ENCODE peak calls at places on chromosomes 6 and 20, in six cellular contexts. E is pancreas, B is breast epithelium, H is ovary, A is heart left ventricle, L is tibial nerve. F is an unnamed sample. For H3K36me3, the result is how much of the 10 kb centered on the place peaks cover.

GRCh38 chr6:139858444-139858843 is 484.0 kb upstream of the CITED2 start:
- DNase-seq in E (no peak), B (peak), H (no peak), A (no peak), L (no peak), F (no peak)

GRCh38 chr20:50306478-50307423 is 116.1 kb downstream of the CEBPB start:
- DNase-seq in E (no peak), B (no peak), H (peak), A (no peak), L (no peak), F (no peak)

GRCh38 chr6:65557224-65557623 is 149.8 kb downstream of the EYS start:
- DNase-seq in E (no peak), B (no peak), H (no peak), A (no peak), L (no peak), F (no peak)

GRCh38 chr20:1894471-1894950 is 696 bp upstream of the SIRPA start:
- DNase-seq in E (peak), B (peak), H (peak), A (peak), L (no peak), F (no peak)

GRCh38 chr6:130625825-130626500 is 201.2 kb upstream of the SMLR1 start:
- DNase-seq in E (no peak), B (no peak), H (no peak), A (no peak), L (no peak), F (no peak)

GRCh38 chr6:45376310-45377040 is 1.3 kb downstream of the SUPT3H start:
- DNase-seq in E (no peak), B (no peak), H (no peak), A (no peak), L (no peak), F (no peak)

GRCh38 chr6:141195251-141195832 is 937.4 kb upstream of the GJE1 start:
- DNase-seq in E (no peak), B (peak), H (no peak), A (no peak), L (no peak), F (no peak)

GRCh38 chr6:8556370-8557018 is 121.1 kb upstream of the SLC35B3 start:
- DNase-seq in E (no peak), B (no peak), H (no peak), A (no peak), L (no peak), F (no peak)

GRCh38 chr6:2839195-2839981 is 2.3 kb downstream of the SERPINB1 start:
- DNase-seq in E (no peak), B (no peak), H (no peak), A (no peak), L (no peak), F (no peak)

GRCh38 chr6:72589096-72589495 is 32.8 kb upstream of the KCNQ5 start:
- DNase-seq in E (no peak), B (no peak), H (no peak), A (no peak), L (no peak), F (no peak)

GRCh38 chr6:151058021-151058733 is 181.6 kb upstream of the AKAP12 start:
- DNase-seq in E (no peak), B (no peak), H (peak), A (no peak), L (no peak), F (no peak)

GRCh38 chr6:160388922-160389321 is 40.7 kb downstream of the SLC22A3 start:
- DNase-seq in E (no peak), B (no peak), H (no peak), A (no peak), L (no peak), F (no peak)

GRCh38 chr6:144578385-144579350 is 293.5 kb downstream of the UTRN start:
- DNase-seq in E (no peak), B (no peak), H (no peak), A (no peak), L (no peak), F (no peak)

GRCh38 chr20:3606021-3606420 is 57.2 kb downstream of the GFRA4 start:
- DNase-seq in E (no peak), B (no peak), H (no peak), A (no peak), L (no peak), F (no peak)

GRCh38 chr6:127266178-127266891 is at the start of gene RNF146:
- DNase-seq in E (peak), B (peak), H (peak), A (peak), L (peak), F (peak)

GRCh38 chr6:6466967-6467761 is 121.4 kb upstream of the LY86 start:
- DNase-seq in E (no peak), B (peak), H (no peak), A (no peak), L (no peak), F (no peak)

GRCh38 chr20:60050193-60050960 is 92.2 kb downstream of the CDH26 start:
- DNase-seq in E (peak), B (no peak), H (no peak), A (no peak), L (no peak), F (no peak)

GRCh38 chr20:58228484-58229197 is at the start of gene ANKRD60:
- DNase-seq in E (no peak), B (no peak), H (peak), A (no peak), L (no peak), F (no peak)

GRCh38 chr20:58524814-58525213 is 9.6 kb upstream of the APCDD1L start:
- DNase-seq in E (no peak), B (no peak), H (no peak), A (no peak), L (no peak), F (no peak)

GRCh38 chr6:90650041-90650948 is 63.4 kb upstream of the MAP3K7 start:
- DNase-seq in E (no peak), B (no peak), H (no peak), A (no peak), L (no peak), F (no peak)

GRCh38 chr6:169990095-169991030 is 238.9 kb downstream of the ERMARD start:
- DNase-seq in E (no peak), B (no peak), H (no peak), A (no peak), L (peak), F (no peak)

GRCh38 chr6:140344149-140344913 is 969.9 kb upstream of the CITED2 start:
- DNase-seq in E (no peak), B (no peak), H (no peak), A (no peak), L (no peak), F (no peak)

GRCh38 chr6:166866839-166867637 is 89.3 kb downstream of the RNASET2 start:
- DNase-seq in E (no peak), B (no peak), H (no peak), A (no peak), L (no peak), F (no peak)

GRCh38 chr6:89993411-89993810 is 99.1 kb downstream of the GJA10 start:
- DNase-seq in E (no peak), B (no peak), H (no peak), A (no peak), L (no peak), F (no peak)

GRCh38 chr6:31180500-31180899 is 10.0 kb upstream of the POU5F1 start:
- DNase-seq in E (peak), B (peak), H (peak), A (peak), L (no peak), F (peak)

GRCh38 chr6:18362058-18362561 is 25.0 kb upstream of the RNF144B start:
- DNase-seq in E (peak), B (no peak), H (no peak), A (no peak), L (no peak), F (peak)

GRCh38 chr6:149857541-149857940 is 6.6 kb downstream of the LRP11 start:
- DNase-seq in E (no peak), B (no peak), H (no peak), A (no peak), L (no peak), F (no peak)

GRCh38 chr6:57207141-57207540 is 15.0 kb downstream of the RAB23 start:
- DNase-seq in E (no peak), B (no peak), H (no peak), A (no peak), L (no peak), F (no peak)

GRCh38 chr20:58718121-58718563 is 25.5 kb downstream of the NPEPL1 start:
- DNase-seq in E (no peak), B (peak), H (peak), A (no peak), L (no peak), F (peak)

GRCh38 chr6:43509142-43509983 is 783 bp downstream of the LRRC73 start:
- DNase-seq in E (no peak), B (no peak), H (peak), A (no peak), L (no peak), F (no peak)

GRCh38 chr6:111663692-111664564 is 58.2 kb upstream of the TRAF3IP2 start:
- DNase-seq in E (no peak), B (no peak), H (no peak), A (peak), L (no peak), F (peak)

GRCh38 chr6:75855047-75855446 is 106.0 kb downstream of the MYO6 start:
- DNase-seq in E (peak), B (no peak), H (no peak), A (no peak), L (peak), F (no peak)

GRCh38 chr6:143805832-143806281 is 37.3 kb upstream of the LTV1 start:
- DNase-seq in E (no peak), B (no peak), H (no peak), A (no peak), L (no peak), F (no peak)

GRCh38 chr6:5379647-5380242 is 118.4 kb downstream of the FARS2 start:
- DNase-seq in E (no peak), B (no peak), H (no peak), A (no peak), L (no peak), F (no peak)

GRCh38 chr6:67591910-67592309 is 1043.2 kb upstream of the ADGRB3 start:
- DNase-seq in E (no peak), B (no peak), H (no peak), A (no peak), L (no peak), F (no peak)

GRCh38 chr6:110326609-110327008 is 31.5 kb downstream of the METTL24 start:
- DNase-seq in E (no peak), B (no peak), H (no peak), A (no peak), L (no peak), F (no peak)

GRCh38 chr6:154169193-154169847 is 130.3 kb downstream of the OPRM1 start:
- DNase-seq in E (no peak), B (no peak), H (no peak), A (no peak), L (no peak), F (no peak)

GRCh38 chr6:17780071-17780470 is 73.3 kb upstream of the NUP153 start:
- DNase-seq in E (no peak), B (no peak), H (no peak), A (no peak), L (no peak), F (no peak)

GRCh38 chr6:43256670-43257664 is 13.7 kb downstream of the TTBK1 start:
- DNase-seq in E (no peak), B (no peak), H (no peak), A (no peak), L (no peak), F (no peak)

GRCh38 chr6:100665041-100665380 is 200.3 kb upstream of the SIM1 start:
- DNase-seq in E (no peak), B (no peak), H (no peak), A (no peak), L (no peak), F (no peak)
- H3K36me3 ChIP-seq in E (under half), B (under half), H (under half), A (under half), L (under half), F (under half)

DNA sequence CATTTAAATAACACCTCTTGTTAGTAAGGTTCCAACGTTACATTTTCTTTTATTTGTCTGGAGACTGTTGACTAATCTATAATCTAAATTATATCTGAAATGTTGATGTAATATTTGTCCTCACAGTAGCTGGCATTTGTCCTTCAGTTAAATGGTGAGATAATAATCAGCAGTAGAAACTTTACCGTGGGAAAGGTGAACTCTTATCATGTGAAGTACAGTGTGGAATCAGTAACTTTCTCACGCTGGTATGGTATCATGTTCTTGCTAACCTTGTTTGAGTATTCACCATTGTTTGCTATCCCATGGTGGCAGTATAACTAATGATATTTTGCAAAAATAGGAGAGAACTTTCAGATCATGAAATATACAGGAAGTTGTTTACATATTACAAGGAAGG is 4.7 kb downstream of the GMNN start:
- DNase-seq in E (no peak), B (no peak), H (no peak), A (no peak), L (no peak), F (no peak)
- H3K36me3 ChIP-seq in E (under half), B (under half), H (under half), A (under half), L (under half), F (under half)

GRCh38 chr20:48624315-48625020 is 203.3 kb downstream of the PREX1 start:
- DNase-seq in E (no peak), B (no peak), H (no peak), A (no peak), L (no peak), F (no peak)

GRCh38 chr20:48625136-48625900 is 202.5 kb downstream of the PREX1 start:
- DNase-seq in E (no peak), B (no peak), H (no peak), A (peak), L (no peak), F (no peak)

GRCh38 chr20:48622421-48622820 is 205.4 kb downstream of the PREX1 start:
- DNase-seq in E (no peak), B (no peak), H (peak), A (no peak), L (no peak), F (no peak)

GRCh38 chr20:48623176-48623905 is 204.5 kb downstream of the PREX1 start:
- DNase-seq in E (no peak), B (no peak), H (no peak), A (no peak), L (no peak), F (no peak)

DNA sequence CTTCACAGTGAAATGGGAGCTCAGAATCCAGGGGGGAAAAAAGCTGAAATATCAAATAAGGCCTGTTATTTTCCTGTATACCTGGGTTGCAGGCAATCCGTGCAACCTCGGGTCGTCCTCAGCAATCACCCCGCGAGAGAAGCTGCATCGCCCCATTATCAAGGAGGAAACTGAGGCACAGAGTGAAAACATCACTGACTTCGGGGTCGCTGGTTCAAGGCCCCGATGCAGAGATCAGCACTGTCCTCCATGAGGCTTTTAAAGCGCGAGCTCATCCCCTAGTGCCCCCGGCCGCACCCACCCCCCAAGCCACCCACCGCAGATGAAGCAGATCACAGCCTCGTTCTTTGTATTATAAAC is 203.9 kb downstream of the PREX1 start:
- DNase-seq in E (no peak), B (no peak), H (no peak), A (no peak), L (no peak), F (no peak)
- H3K36me3 ChIP-seq in E (under half), B (under half), H (under half), A (under half), L (under half), F (under half)

GRCh38 chr20:25485872-25486271 is 78.4 kb downstream of the GINS1 start:
- DNase-seq in E (no peak), B (no peak), H (no peak), A (no peak), L (no peak), F (no peak)

GRCh38 chr20:25487975-25488374 is 80.5 kb downstream of the GINS1 start:
- DNase-seq in E (no peak), B (no peak), H (peak), A (no peak), L (no peak), F (no peak)

GRCh38 chr20:25484911-25485511 is 77.5 kb downstream of the GINS1 start:
- DNase-seq in E (no peak), B (no peak), H (no peak), A (no peak), L (no peak), F (no peak)

GRCh38 chr20:25487306-25487705 is 79.8 kb downstream of the GINS1 start:
- DNase-seq in E (no peak), B (no peak), H (no peak), A (no peak), L (no peak), F (no peak)

GRCh38 chr20:25486377-25486776 is 78.9 kb downstream of the GINS1 start:
- DNase-seq in E (no peak), B (no peak), H (peak), A (no peak), L (no peak), F (no peak)
- H3K36me3 ChIP-seq in E (under half), B (under half), H (under half), A (under half), L (under half), F (under half)

GRCh38 chr20:62914436-62914835 is 11.9 kb downstream of the DIDO1 start:
- DNase-seq in E (no peak), B (no peak), H (no peak), A (no peak), L (no peak), F (no peak)
- H3K36me3 ChIP-seq in E (under half), B (under half), H (under half), A (under half), L (under half), F (under half)

GRCh38 chr6:26450240-26450639 is 7.5 kb upstream of the BTN2A1 start:
- DNase-seq in E (no peak), B (no peak), H (no peak), A (no peak), L (no peak), F (no peak)
- H3K36me3 ChIP-seq in E (under half), B (under half), H (under half), A (under half), L (under half), F (under half)

GRCh38 chr6:105279463-105279862 is 99.6 kb upstream of the POPDC3 start:
- DNase-seq in E (no peak), B (no peak), H (no peak), A (no peak), L (no peak), F (peak)
- H3K36me3 ChIP-seq in E (under half), B (under half), H (under half), A (half or more), L (under half), F (under half)

GRCh38 chr20:36501367-36502006 is 39.8 kb upstream of the MYL9 start:
- DNase-seq in E (no peak), B (no peak), H (no peak), A (no peak), L (no peak), F (no peak)
- H3K36me3 ChIP-seq in E (under half), B (under half), H (under half), A (half or more), L (under half), F (under half)

DNA sequence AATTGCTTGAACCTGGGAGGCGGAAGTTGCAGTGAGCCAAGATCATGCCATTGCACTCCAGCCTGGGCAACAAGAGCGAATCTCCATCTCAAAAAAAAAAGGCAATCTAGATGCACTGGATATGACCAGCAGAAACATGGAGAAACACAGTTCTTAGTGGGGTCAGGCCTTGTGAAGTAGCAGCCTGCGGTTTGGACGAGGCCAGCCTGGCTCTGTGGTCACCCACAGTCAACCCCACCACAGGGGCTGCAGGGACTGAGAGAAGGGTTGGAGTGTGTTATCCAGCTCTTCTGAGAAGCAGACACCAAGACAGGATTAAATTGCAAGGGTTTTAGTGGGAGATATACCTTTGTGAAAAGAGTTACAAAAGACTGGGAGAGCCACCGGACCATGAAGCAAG is 194.3 kb upstream of the PROKR2 start:
- DNase-seq in E (no peak), B (no peak), H (no peak), A (no peak), L (no peak), F (no peak)
- H3K36me3 ChIP-seq in E (under half), B (under half), H (under half), A (under half), L (under half), F (under half)